ENCODE peak calls at places on chromosome 4, in ten cellular contexts. J is left ventricle myocardium inferior, N is sigmoid colon, K is AG04449, P is foreskin fibroblast, Q is tibial artery, C is astrocyte, X is suprapubic skin, L is pancreas, W is IMR-90. D is an unnamed sample.

GRCh38 chr4:14783011-14783877 is 219.0 kb upstream of the CPEB2 start:
- DNase-seq in J (no peak), N (no peak), K (no peak), P (peak; percentile 8), Q (no peak), C (peak; percentile 56), X (no peak), L (no peak), W (peak; percentile 40), D (no peak)

GRCh38 chr4:36285784-36286480 is 4.5 kb downstream of the DTHD1 start:
- DNase-seq in J (no peak), N (no peak), K (no peak), P (no peak), Q (no peak), C (no peak), X (no peak), L (no peak), W (no peak), D (no peak)

GRCh38 chr4:24930136-24930535 is 17.3 kb upstream of the CCDC149 start:
- DNase-seq in J (no peak), N (no peak), K (no peak), P (no peak), Q (no peak), C (no peak), X (no peak), L (no peak), W (no peak), D (no peak)

GRCh38 chr4:529563-529962 is 30.6 kb downstream of the PIGG start:
- DNase-seq in J (no peak), N (no peak), K (no peak), P (no peak), Q (no peak), C (no peak), X (no peak), L (no peak), W (no peak), D (no peak)

GRCh38 chr4:84582988-84583870 is at the start of gene CDS1:
- DNase-seq in J (peak; percentile 14), N (no peak), K (no peak), P (no peak), Q (no peak), C (no peak), X (peak; percentile 71), L (peak; percentile 51), W (no peak), D (no peak)

GRCh38 chr4:122099896-122100295 is 52.2 kb upstream of the BLTP1 start:
- DNase-seq in J (no peak), N (no peak), K (peak; percentile 7), P (peak; percentile 64), Q (no peak), C (peak; percentile 73), X (no peak), L (no peak), W (peak; percentile 89), D (peak; percentile 19)

GRCh38 chr4:129641179-129641578 is 545.2 kb downstream of the C4orf33 start:
- DNase-seq in J (peak; percentile 20), N (peak; percentile 71), K (no peak), P (peak; percentile 1), Q (peak; percentile 63), C (peak; percentile 16), X (no peak), L (peak; percentile 23), W (peak; percentile 22), D (peak; percentile 26)

GRCh38 chr4:47122592-47123291 is 91.4 kb downstream of the GABRB1 start:
- DNase-seq in J (no peak), N (no peak), K (no peak), P (peak; percentile 11), Q (peak; percentile 39), C (peak; percentile 54), X (no peak), L (peak; percentile 27), W (peak; percentile 81), D (peak; percentile 68)

GRCh38 chr4:108933046-108933445 is 170.2 kb upstream of the ETNPPL start:
- DNase-seq in J (no peak), N (no peak), K (no peak), P (no peak), Q (no peak), C (no peak), X (no peak), L (no peak), W (no peak), D (no peak)

GRCh38 chr4:150006197-150006596 is 72.0 kb upstream of the DCLK2 start:
- DNase-seq in J (no peak), N (no peak), K (no peak), P (no peak), Q (no peak), C (peak; percentile 59), X (no peak), L (no peak), W (peak; percentile 39), D (peak; percentile 22)

GRCh38 chr4:37737456-37737855 is 51.3 kb upstream of the RELL1 start:
- DNase-seq in J (no peak), N (no peak), K (peak; percentile 14), P (peak; percentile 44), Q (no peak), C (peak; percentile 75), X (no peak), L (no peak), W (peak; percentile 69), D (peak; percentile 73)

GRCh38 chr4:37741564-37741963 is 55.4 kb upstream of the RELL1 start:
- DNase-seq in J (no peak), N (no peak), K (no peak), P (no peak), Q (no peak), C (no peak), X (no peak), L (no peak), W (no peak), D (no peak)

GRCh38 chr4:37745946-37746345 is 59.8 kb upstream of the RELL1 start:
- DNase-seq in J (no peak), N (no peak), K (no peak), P (peak; percentile 3), Q (no peak), C (no peak), X (no peak), L (no peak), W (no peak), D (no peak)

DNA sequence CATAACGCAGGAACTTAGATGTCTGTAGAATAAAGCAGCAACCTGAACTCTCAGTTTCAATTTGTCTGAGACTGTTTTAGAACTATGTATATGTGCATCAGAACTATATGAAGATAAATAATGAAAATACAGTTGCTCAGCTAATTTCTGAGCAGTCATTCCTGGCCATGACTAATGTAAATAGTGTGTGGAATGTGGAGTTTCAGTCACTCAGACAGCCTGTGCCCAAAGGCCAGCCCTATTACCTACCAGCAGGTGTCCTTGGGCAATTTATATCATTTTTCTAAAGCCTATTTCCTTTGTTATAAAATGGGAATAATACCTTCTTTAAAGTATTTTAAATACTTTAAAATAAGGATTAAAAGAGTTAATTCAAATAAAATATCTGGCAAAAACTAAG is 56.0 kb upstream of the RELL1 start:
- DNase-seq in J (no peak), N (no peak), K (no peak), P (no peak), Q (no peak), C (no peak), X (no peak), L (no peak), W (no peak), D (no peak)
- TF ChIP-seq CTCF in J (no peak), N (no peak), K (no peak), P (no peak), Q (no peak), C (no peak), X (no peak), L (no peak), W (no peak), D (no peak)

DNA sequence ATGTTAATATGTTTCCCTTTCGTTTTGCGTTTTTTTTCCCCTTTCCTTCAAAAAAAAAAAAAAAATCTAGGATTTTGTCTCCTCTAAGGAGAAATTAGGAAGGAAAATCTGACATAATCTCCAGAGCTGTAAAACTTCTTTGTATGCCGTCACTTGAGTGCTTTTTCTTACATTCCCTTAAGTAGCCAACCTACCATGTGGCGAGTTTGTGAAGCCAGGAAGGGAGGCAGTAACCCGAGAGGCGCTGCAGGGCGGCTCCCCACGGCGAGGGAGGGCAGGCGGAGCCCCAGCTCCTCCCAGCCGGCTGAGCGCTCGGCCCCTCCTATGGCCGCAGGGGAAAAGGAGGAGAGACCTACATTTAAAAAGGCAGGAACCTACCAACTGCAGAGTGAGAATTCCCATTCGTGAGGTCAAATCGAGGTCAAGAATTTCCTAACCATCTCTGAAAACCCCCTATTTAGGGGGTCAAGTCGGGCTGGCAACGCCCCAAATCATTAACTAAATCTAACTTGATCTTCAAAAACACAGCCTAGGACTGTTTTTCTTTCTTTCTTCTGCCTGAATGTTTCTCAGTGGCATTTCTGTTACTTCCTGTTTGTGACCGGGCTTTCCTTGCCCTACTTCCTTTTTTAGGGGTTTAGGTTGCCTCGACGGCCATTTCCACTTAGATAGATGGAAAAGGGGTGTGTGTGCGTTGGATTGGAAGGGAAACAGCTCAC is 345.1 kb upstream of the KLF3 start:
- DNase-seq in J (peak; percentile 89), N (peak; percentile 96), K (peak; percentile 73), P (peak; percentile 96), Q (peak; percentile 92), C (peak; percentile 96), X (peak; percentile 94), L (peak; percentile 91), W (peak; percentile 95), D (peak; percentile 94)
- TF ChIP-seq CTCF in J (peak; percentile 24), N (no peak), K (no peak), P (no peak), Q (no peak), C (no peak), X (no peak), L (no peak), W (peak; percentile 0), D (peak; percentile 14)

DNA sequence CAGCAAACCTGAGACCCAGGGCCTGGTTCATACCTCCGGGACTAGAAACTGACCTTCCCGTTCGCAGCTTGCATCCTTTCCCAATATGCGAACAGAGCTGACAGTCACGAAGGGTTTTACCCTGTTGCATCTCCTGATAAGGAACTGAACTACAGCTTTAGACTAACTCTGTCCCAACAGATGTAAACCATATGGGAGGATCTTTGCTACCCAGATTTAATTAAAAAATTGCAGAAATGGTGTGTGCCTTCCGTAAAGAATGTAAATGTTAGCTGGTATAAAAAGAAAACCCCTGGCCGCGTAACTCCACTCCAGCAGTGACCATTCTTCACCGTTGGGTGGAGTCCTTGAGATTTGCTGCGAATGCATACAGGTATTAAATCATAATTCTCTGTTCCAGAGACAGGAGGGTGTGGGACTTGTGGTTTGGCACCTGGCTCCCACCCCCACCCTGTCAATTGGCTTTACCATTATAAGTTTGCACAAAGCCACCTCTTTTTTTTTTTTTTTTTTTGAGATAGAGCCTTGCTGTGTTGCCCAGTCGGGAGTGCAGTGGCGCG is 40.6 kb upstream of the SORCS2 start:
- DNase-seq in J (no peak), N (no peak), K (no peak), P (peak; percentile 22), Q (no peak), C (no peak), X (no peak), L (no peak), W (no peak), D (no peak)
- TF ChIP-seq CTCF in J (peak; percentile 19), N (no peak), K (peak; percentile 22), P (peak; percentile 22), Q (no peak), C (peak; percentile 8), X (no peak), L (no peak), W (peak; percentile 23), D (peak; percentile 59)

DNA sequence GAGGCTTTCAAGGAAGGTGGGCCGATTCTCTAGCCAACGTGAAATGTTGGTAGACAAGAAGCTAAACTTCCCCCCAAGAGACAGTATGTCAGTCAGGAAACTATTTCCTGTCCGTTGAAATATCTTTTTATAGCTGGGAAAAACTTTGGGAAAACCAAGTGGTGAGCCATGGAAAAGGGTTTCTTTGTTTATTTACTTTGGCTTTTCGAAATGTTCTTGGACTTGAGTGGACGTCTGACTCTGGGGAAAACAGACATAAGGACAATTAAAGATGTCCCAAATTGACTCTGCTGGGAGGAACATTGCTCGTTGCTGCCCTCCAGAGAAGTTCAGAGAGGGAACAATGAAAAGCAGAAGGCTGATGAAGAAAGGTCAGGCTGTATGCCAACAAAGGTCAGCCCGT is 295.4 kb downstream of the RAPGEF2 start:
- DNase-seq in J (no peak), N (no peak), K (no peak), P (peak; percentile 32), Q (no peak), C (peak; percentile 60), X (no peak), L (no peak), W (peak; percentile 63), D (no peak)
- TF ChIP-seq CTCF in J (peak; percentile 45), N (no peak), K (no peak), P (peak; percentile 3), Q (peak; percentile 33), C (no peak), X (no peak), L (no peak), W (no peak), D (no peak)